ENCODE peak calls at places on chromosomes 12 and 14, in five cellular contexts. D is H54, V is dorsolateral prefrontal cortex, H is SW480, R is thoracic aorta. E is an unnamed sample.

GRCh38 chr14:56310643-56311042 is 192.4 kb downstream of the PELI2 start:
- DNase-seq in D (no peak), V (no peak), H (no peak), R (no peak), E (no peak)

GRCh38 chr14:101442451-101442850 is 118.8 kb upstream of the DIO3 start:
- DNase-seq in D (no peak), V (no peak), H (peak), R (no peak), E (no peak)

GRCh38 chr12:102634216-102634615 is 153.9 kb upstream of the IGF1 start:
- DNase-seq in D (no peak), V (no peak), H (no peak), R (no peak), E (no peak)

GRCh38 chr12:105214670-105215375 is 21.2 kb downstream of the APPL2 start:
- DNase-seq in D (no peak), V (no peak), H (peak), R (no peak), E (no peak)

GRCh38 chr14:103698380-103699260 is 16.6 kb downstream of the XRCC3 start:
- DNase-seq in D (no peak), V (no peak), H (no peak), R (no peak), E (no peak)

GRCh38 chr12:131834798-131835615 is 6.8 kb downstream of the MMP17 start:
- DNase-seq in D (no peak), V (no peak), H (peak), R (no peak), E (no peak)

GRCh38 chr14:69850086-69850735 is 29.0 kb upstream of the SMOC1 start:
- DNase-seq in D (no peak), V (no peak), H (peak), R (no peak), E (no peak)

GRCh38 chr12:8697120-8697475 is 693 bp upstream of the RIMKLB start:
- DNase-seq in D (peak), V (no peak), H (peak), R (no peak), E (no peak)

GRCh38 chr12:57093412-57094193 is 4.7 kb downstream of the NAB2 start:
- DNase-seq in D (no peak), V (no peak), H (no peak), R (peak), E (no peak)

E was measured in GM12878.